ENCODE peak calls at places on chromosomes 5 and 9, in ten cellular contexts. F is Kasumi-1; Z is left ventricle myocardium inferior; J is GF-D8; K is AG08396; R is G401; V is RKO; O is non-pigmented ciliary epithelial cell; P is Right ventricle myocardium superior; Q is stimulated activated CD8-positive, alpha-beta memory T cell treated with anti-CD3 and anti-CD28 coated beads, Interleukin-2, amount 100 ng/mL, for 48 hours. T is an unnamed sample.

GRCh38 chr5:145056805-145057204 is 778.3 kb downstream of the PRELID2 start:
- DNase-seq in Q (no peak), J (no peak), F (no peak), K (peak), V (peak), O (peak), Z (no peak), R (no peak), P (no peak), T (no peak)

GRCh38 chr9:27168496-27168895 is 59.5 kb downstream of the TEK start:
- DNase-seq in P (no peak), V (no peak), O (no peak), Z (no peak), J (no peak), Q (no peak), F (no peak), R (no peak), K (no peak), T (no peak)

GRCh38 chr5:76104027-76104426 is 20.8 kb downstream of the SV2C start:
- DNase-seq in R (no peak), Q (no peak), K (peak), J (no peak), Z (no peak), F (peak), P (no peak), O (no peak), V (peak), T (no peak)

GRCh38 chr5:141359790-141360426 is at the start of gene PCDHGB2:
- DNase-seq in Q (no peak), J (peak), F (no peak), K (peak), V (peak), P (no peak), Z (no peak), R (peak), O (no peak), T (no peak)

GRCh38 chr5:143161893-143162520 is 241.5 kb downstream of the NR3C1 start:
- DNase-seq in V (no peak), F (no peak), P (no peak), Q (no peak), K (no peak), O (no peak), R (no peak), J (no peak), Z (no peak), T (no peak)

GRCh38 chr5:2381070-2381469 is 370.4 kb downstream of the IRX2 start:
- DNase-seq in J (no peak), Z (no peak), P (no peak), K (no peak), V (no peak), O (no peak), Q (no peak), R (no peak), F (no peak), T (no peak)

GRCh38 chr5:71938886-71939285 is 168.4 kb upstream of the MAP1B start:
- DNase-seq in P (peak), V (no peak), R (peak), F (no peak), O (no peak), K (no peak), Q (no peak), J (no peak), Z (no peak), T (no peak)

GRCh38 chr9:99635032-99635431 is 186.7 kb upstream of the NR4A3 start:
- DNase-seq in R (no peak), Z (no peak), O (peak), P (no peak), K (peak), Q (no peak), V (no peak), J (no peak), F (no peak), T (no peak)

GRCh38 chr5:156137482-156137881 is 189.5 kb upstream of the SGCD start:
- DNase-seq in O (no peak), Q (no peak), P (no peak), R (no peak), F (no peak), K (no peak), V (no peak), Z (no peak), J (no peak), T (no peak)

GRCh38 chr9:116149844-116150243 is 3.7 kb upstream of the PAPPA start:
- DNase-seq in R (peak), V (peak), F (peak), Q (no peak), Z (no peak), K (peak), J (no peak), P (no peak), O (no peak), T (no peak)

GRCh38 chr5:156394642-156395393 is 67.9 kb downstream of the SGCD start:
- DNase-seq in F (no peak), R (no peak), J (no peak), Q (no peak), K (no peak), Z (no peak), V (no peak), O (no peak), P (no peak), T (no peak)

GRCh38 chr5:160460377-160461049 is 38.9 kb downstream of the PTTG1 start:
- DNase-seq in O (no peak), R (no peak), K (peak), F (peak), Q (no peak), J (no peak), Z (no peak), V (peak), P (no peak), T (no peak)